ENCODE peak calls at places on chromosomes 7 and 10, in six cellular contexts. G is hepatocyte, S is SK-N-SH, N is GM23338, O is PC-3, K is neural progenitor cell. T is an unnamed sample.

GRCh38 chr7:90771281-90771680 is 175.2 kb downstream of the CDK14 start:
- DNase-seq in N (no peak), K (no peak), S (no peak), O (no peak), G (no peak), T (peak; percentile 79)

GRCh38 chr7:116468534-116468933 is 31.0 kb upstream of the CAV2 start:
- DNase-seq in S (no peak), K (no peak), O (no peak), G (no peak), N (no peak), T (no peak)

GRCh38 chr10:3132036-3133025 is 40.3 kb downstream of the PITRM1 start:
- DNase-seq in G (no peak), N (no peak), S (no peak), K (no peak), O (no peak), T (peak; percentile 79)

GRCh38 chr7:15326044-15326644 is 235.7 kb downstream of the AGMO start:
- DNase-seq in N (peak; percentile 61), G (peak; percentile 34), K (peak; percentile 43), O (peak; percentile 59), S (peak; percentile 32), T (peak; percentile 61)

GRCh38 chr7:142792593-142792992 is 21.8 kb downstream of the PRSS2 start:
- DNase-seq in G (no peak), S (no peak), K (no peak), N (no peak), O (no peak), T (no peak)

GRCh38 chr7:140176271-140176701 is 497 bp downstream of the KDM7A start:
- DNase-seq in O (no peak), S (peak; percentile 80), K (peak; percentile 58), G (peak; percentile 58), N (peak; percentile 34), T (peak; percentile 66)

GRCh38 chr7:21543528-21544302 is 876 bp downstream of the DNAH11 start:
- DNase-seq in S (peak; percentile 17), N (peak; percentile 55), O (peak; percentile 55), G (peak; percentile 8), K (peak; percentile 29), T (peak; percentile 7)

GRCh38 chr10:73744690-73744994 is 470 bp downstream of the SEC24C start:
- DNase-seq in S (peak; percentile 60), O (peak; percentile 82), K (peak; percentile 85), G (peak; percentile 85), N (peak; percentile 85), T (peak; percentile 91)

GRCh38 chr10:8705415-8705814 is 650.9 kb downstream of the GATA3 start:
- DNase-seq in G (no peak), S (no peak), N (no peak), K (no peak), O (peak; percentile 6), T (no peak)

GRCh38 chr10:122388287-122388997 is 13.9 kb downstream of the PLEKHA1 start:
- DNase-seq in S (no peak), G (no peak), N (no peak), K (no peak), O (peak; percentile 2), T (no peak)

GRCh38 chr10:74263996-74264395 is 113.0 kb downstream of the ADK start:
- DNase-seq in O (peak; percentile 82), S (no peak), N (no peak), G (no peak), K (no peak), T (no peak)

GRCh38 chr10:74825371-74826141 is 844 bp upstream of the KAT6B start:
- DNase-seq in G (peak; percentile 75), S (peak; percentile 88), N (peak; percentile 69), O (peak; percentile 74), K (peak; percentile 89), T (peak; percentile 66)

GRCh38 chr7:36021367-36021766 is 131.7 kb upstream of the EEPD1 start:
- DNase-seq in S (no peak), G (no peak), N (peak; percentile 82), K (peak; percentile 49), O (peak; percentile 53), T (peak; percentile 10)

GRCh38 chr7:112211348-112211907 is 4.9 kb downstream of the ZNF277 start:
- DNase-seq in S (no peak), N (no peak), O (peak; percentile 43), K (no peak), G (peak; percentile 41), T (peak; percentile 71)

GRCh38 chr7:41027428-41028115 is 675.3 kb downstream of the INHBA start:
- DNase-seq in K (no peak), G (no peak), S (no peak), N (no peak), O (peak; percentile 88), T (peak; percentile 93)

GRCh38 chr7:54541941-54542618 is at the start of gene VSTM2A:
- DNase-seq in N (peak; percentile 85), S (peak; percentile 87), G (peak; percentile 66), K (peak; percentile 88), O (no peak), T (peak; percentile 28)

GRCh38 chr10:131061221-131061620 is 250.3 kb downstream of the TCERG1L start:
- DNase-seq in N (no peak), O (no peak), S (no peak), G (no peak), K (no peak), T (no peak)

GRCh38 chr7:45216181-45216580 is 58.6 kb downstream of the RAMP3 start:
- DNase-seq in K (no peak), O (no peak), G (no peak), S (no peak), N (no peak), T (no peak)

GRCh38 chr10:2051108-2051507 is 313.8 kb upstream of the ADARB2 start:
- DNase-seq in G (no peak), O (no peak), K (no peak), S (no peak), N (no peak), T (no peak)

DNA sequence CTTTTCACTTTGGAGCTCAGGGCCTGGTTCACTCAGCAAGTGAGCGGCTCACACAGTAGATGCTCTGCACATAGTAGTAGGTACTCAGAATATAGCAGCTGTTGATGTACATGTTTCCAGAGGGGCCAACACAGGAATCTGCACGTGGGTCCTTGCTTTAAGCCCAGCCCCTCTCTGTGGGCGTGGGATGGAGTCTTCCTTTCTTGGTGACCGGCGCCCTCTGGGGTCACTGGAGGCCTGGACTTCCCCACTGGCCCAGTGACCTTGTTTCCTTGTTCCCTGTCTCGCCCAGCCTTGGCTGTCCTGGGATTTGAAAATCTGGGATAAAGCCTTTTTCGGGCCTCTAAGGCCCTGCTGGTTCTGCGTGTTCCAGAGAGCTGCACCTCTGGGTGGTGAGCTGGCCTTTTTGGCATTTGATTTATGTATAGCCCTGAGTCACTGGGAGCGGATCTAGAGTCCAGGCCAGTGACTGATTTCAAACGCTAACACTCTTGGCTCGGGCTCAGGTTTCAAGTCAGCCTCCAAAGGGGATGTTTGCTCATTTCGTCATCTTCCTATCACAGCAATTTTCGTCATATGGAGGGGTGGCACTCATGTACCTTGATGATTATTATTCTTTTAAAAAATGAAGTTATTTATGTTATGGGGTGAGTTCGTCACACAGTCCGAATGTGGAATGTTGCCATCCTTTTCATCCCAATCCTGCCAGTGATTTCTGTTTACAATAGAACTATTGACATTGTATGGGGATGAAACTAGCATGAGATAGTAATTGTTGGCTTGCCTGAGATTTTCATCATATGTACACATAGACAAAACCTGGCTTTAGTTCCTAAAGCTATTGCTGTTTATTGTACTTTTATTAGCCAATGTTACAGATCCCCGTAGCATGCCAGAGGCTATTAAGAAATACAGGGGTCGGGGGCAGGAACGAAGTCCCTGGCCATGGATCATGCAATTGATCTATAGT is 65.5 kb downstream of the CUX1 start:
- DNase-seq in G (peak; percentile 94), K (peak; percentile 56), O (peak; percentile 99), S (peak; percentile 59), N (peak; percentile 56), T (peak; percentile 100)
- TF ChIP-seq EZH2phosphoT487 in G (no peak), K (no peak), O (no peak), S (no peak), N (no peak), T (no peak)

DNA sequence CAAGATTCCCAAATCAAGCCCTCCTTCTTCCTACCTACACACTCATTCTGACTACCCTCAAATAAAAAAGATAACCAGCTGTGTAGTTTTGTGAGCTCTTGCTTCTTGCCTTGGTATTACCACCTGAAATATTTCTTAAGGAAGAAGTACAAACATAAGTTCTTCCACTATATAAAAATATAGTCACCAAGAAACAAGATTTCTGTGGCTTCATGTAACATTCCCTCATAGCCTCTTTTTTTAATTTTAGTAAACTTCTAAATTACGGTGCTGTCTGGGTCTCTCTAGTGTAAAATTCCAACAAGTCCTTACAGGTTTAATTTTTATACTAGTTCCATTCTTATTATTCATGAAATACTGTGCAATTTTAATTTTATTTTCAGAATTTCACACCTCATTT is 9.0 kb downstream of the SKAP2 start:
- DNase-seq in K (no peak), N (no peak), O (no peak), S (no peak), G (no peak), T (no peak)
- H3K79me2 ChIP-seq in K (no peaks in the 10 kb centered on the region), N (no peaks in the 10 kb centered on the region), O (peaks cover 30% of the 10 kb centered on the region), S (no peaks in the 10 kb centered on the region), G (no peaks in the 10 kb centered on the region), T (peaks cover 45% of the 10 kb centered on the region)

DNA sequence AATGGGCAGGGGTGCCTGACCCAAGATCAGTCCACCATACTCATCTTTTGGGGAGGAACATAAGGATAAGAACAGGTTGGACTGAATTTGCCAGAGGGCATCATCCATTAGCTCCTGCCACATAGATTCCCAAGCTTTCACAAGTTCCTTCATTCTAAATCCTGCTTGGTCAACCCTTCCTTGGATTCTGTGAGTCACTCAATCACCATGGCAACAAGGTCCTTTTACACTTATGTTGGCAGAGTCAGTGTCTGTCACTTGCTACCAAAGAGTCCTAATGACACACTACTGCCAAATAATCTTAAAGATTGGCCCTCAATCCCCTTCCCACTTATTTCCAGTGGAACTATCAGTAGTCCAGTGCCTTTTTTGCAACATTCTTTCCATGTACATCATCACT is 5.0 kb upstream of the LGI1 start:
- DNase-seq in N (no peak), K (peak; percentile 38), G (peak; percentile 78), S (no peak), O (peak; percentile 74), T (peak; percentile 52)
- TF ChIP-seq EZH2phosphoT487 in N (no peak), K (no peak), G (no peak), S (no peak), O (no peak), T (no peak)

DNA sequence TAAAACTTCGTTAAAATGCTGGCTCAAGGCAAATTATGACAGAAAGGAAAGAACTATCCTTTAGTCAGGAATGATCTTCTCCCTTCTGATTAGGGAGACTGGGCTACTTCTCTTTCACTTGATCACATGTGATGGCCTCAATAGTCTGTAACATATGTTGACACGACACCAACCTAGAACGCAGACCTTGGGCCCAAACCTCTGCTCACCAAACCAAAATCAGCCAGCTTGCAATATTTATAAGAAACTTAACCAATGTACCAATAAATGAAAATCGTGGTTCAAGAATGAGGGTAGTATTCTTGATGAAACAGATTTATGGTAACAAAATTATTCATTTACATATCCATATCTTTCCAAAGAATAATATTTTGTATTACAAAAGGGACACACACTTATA is 361.6 kb downstream of the SORCS1 start:
- DNase-seq in G (no peak), N (no peak), S (no peak), K (no peak), O (no peak), T (no peak)
- H3K79me2 ChIP-seq in G (no peaks in the 10 kb centered on the region), N (no peaks in the 10 kb centered on the region), S (no peaks in the 10 kb centered on the region), K (no peaks in the 10 kb centered on the region), O (no peaks in the 10 kb centered on the region), T (no peaks in the 10 kb centered on the region)